ENCODE peak calls at places on chromosomes 6 and 20, in seven cellular contexts. One of them, this sample, is unnamed.

GRCh38 chr6:34284563-34285545 is 36.0 kb upstream of the SMIM29 start:
- DNase-seq in NCI-H1092 treated with DMSO at 0.1 percent for 48 hours: no peak
- DNase-seq in ecto neural progenitor cell: no peak
- DNase-seq in HCEC 1CT: peak; percentile 48
- DNase-seq in Daoy: no peak
- DNase-seq in NCI-H748 treated with DMSO at 0.1 percent for 48 hours: no peak
- DNase-seq in EL: peak; percentile 16
- DNase-seq in this sample: no peak

GRCh38 chr20:55269913-55270312 is 735.4 kb downstream of the CBLN4 start:
- DNase-seq in HCEC 1CT: no peak
- DNase-seq in EL: no peak
- DNase-seq in ecto neural progenitor cell: no peak
- DNase-seq in NCI-H1092 treated with DMSO at 0.1 percent for 48 hours: no peak
- DNase-seq in NCI-H748 treated with DMSO at 0.1 percent for 48 hours: no peak
- DNase-seq in Daoy: peak; percentile 50
- DNase-seq in this sample: no peak

GRCh38 chr6:110341671-110342304 is 16.4 kb downstream of the METTL24 start:
- DNase-seq in NCI-H748 treated with DMSO at 0.1 percent for 48 hours: no peak
- DNase-seq in ecto neural progenitor cell: peak; percentile 62
- DNase-seq in EL: peak; percentile 18
- DNase-seq in HCEC 1CT: peak; percentile 41
- DNase-seq in NCI-H1092 treated with DMSO at 0.1 percent for 48 hours: no peak
- DNase-seq in Daoy: no peak
- DNase-seq in this sample: no peak

GRCh38 chr6:118830691-118831090 is 63.3 kb upstream of the ASF1A start:
- DNase-seq in HCEC 1CT: no peak
- DNase-seq in Daoy: no peak
- DNase-seq in NCI-H1092 treated with DMSO at 0.1 percent for 48 hours: no peak
- DNase-seq in NCI-H748 treated with DMSO at 0.1 percent for 48 hours: no peak
- DNase-seq in ecto neural progenitor cell: no peak
- DNase-seq in EL: no peak
- DNase-seq in this sample: no peak

GRCh38 chr6:129289442-129289841 is 406.5 kb downstream of the LAMA2 start:
- DNase-seq in NCI-H748 treated with DMSO at 0.1 percent for 48 hours: no peak
- DNase-seq in NCI-H1092 treated with DMSO at 0.1 percent for 48 hours: no peak
- DNase-seq in HCEC 1CT: no peak
- DNase-seq in EL: no peak
- DNase-seq in ecto neural progenitor cell: no peak
- DNase-seq in Daoy: no peak
- DNase-seq in this sample: no peak

GRCh38 chr6:126232671-126233070 is 107.2 kb upstream of the CENPW start:
- DNase-seq in NCI-H748 treated with DMSO at 0.1 percent for 48 hours: no peak
- DNase-seq in NCI-H1092 treated with DMSO at 0.1 percent for 48 hours: no peak
- DNase-seq in EL: no peak
- DNase-seq in Daoy: no peak
- DNase-seq in HCEC 1CT: no peak
- DNase-seq in ecto neural progenitor cell: no peak
- DNase-seq in this sample: no peak

GRCh38 chr6:34084591-34085280 is 61.2 kb downstream of the GRM4 start:
- DNase-seq in ecto neural progenitor cell: no peak
- DNase-seq in EL: no peak
- DNase-seq in NCI-H1092 treated with DMSO at 0.1 percent for 48 hours: peak; percentile 8
- DNase-seq in NCI-H748 treated with DMSO at 0.1 percent for 48 hours: no peak
- DNase-seq in HCEC 1CT: no peak
- DNase-seq in Daoy: no peak
- DNase-seq in this sample: peak; percentile 27

GRCh38 chr6:116933488-116933887 is 56.4 kb downstream of the RFX6 start:
- DNase-seq in ecto neural progenitor cell: no peak
- DNase-seq in HCEC 1CT: no peak
- DNase-seq in NCI-H1092 treated with DMSO at 0.1 percent for 48 hours: no peak
- DNase-seq in NCI-H748 treated with DMSO at 0.1 percent for 48 hours: no peak
- DNase-seq in EL: no peak
- DNase-seq in Daoy: no peak
- DNase-seq in this sample: no peak

GRCh38 chr20:2616634-2617033 is 35.8 kb upstream of the NOP56 start:
- DNase-seq in ecto neural progenitor cell: no peak
- DNase-seq in HCEC 1CT: no peak
- DNase-seq in NCI-H748 treated with DMSO at 0.1 percent for 48 hours: no peak
- DNase-seq in EL: peak; percentile 23
- DNase-seq in Daoy: no peak
- DNase-seq in NCI-H1092 treated with DMSO at 0.1 percent for 48 hours: no peak
- DNase-seq in this sample: no peak

GRCh38 chr20:49276201-49276894 is 1.5 kb downstream of the ZNFX1 start:
- DNase-seq in EL: peak; percentile 73
- DNase-seq in NCI-H1092 treated with DMSO at 0.1 percent for 48 hours: no peak
- DNase-seq in ecto neural progenitor cell: no peak
- DNase-seq in Daoy: peak; percentile 61
- DNase-seq in NCI-H748 treated with DMSO at 0.1 percent for 48 hours: peak; percentile 76
- DNase-seq in HCEC 1CT: peak; percentile 78
- DNase-seq in this sample: peak; percentile 40

GRCh38 chr6:47810885-47811284 is 29.1 kb downstream of the OPN5 start:
- DNase-seq in NCI-H748 treated with DMSO at 0.1 percent for 48 hours: no peak
- DNase-seq in EL: no peak
- DNase-seq in Daoy: no peak
- DNase-seq in HCEC 1CT: no peak
- DNase-seq in NCI-H1092 treated with DMSO at 0.1 percent for 48 hours: no peak
- DNase-seq in ecto neural progenitor cell: no peak
- DNase-seq in this sample: no peak

GRCh38 chr6:16619777-16620176 is 141.5 kb downstream of the ATXN1 start:
- DNase-seq in EL: no peak
- DNase-seq in NCI-H748 treated with DMSO at 0.1 percent for 48 hours: no peak
- DNase-seq in NCI-H1092 treated with DMSO at 0.1 percent for 48 hours: no peak
- DNase-seq in HCEC 1CT: no peak
- DNase-seq in Daoy: no peak
- DNase-seq in ecto neural progenitor cell: no peak
- DNase-seq in this sample: no peak

GRCh38 chr20:58045579-58045978 is 182.9 kb downstream of the ANKRD60 start:
- DNase-seq in ecto neural progenitor cell: no peak
- DNase-seq in Daoy: no peak
- DNase-seq in HCEC 1CT: no peak
- DNase-seq in NCI-H748 treated with DMSO at 0.1 percent for 48 hours: no peak
- DNase-seq in EL: no peak
- DNase-seq in NCI-H1092 treated with DMSO at 0.1 percent for 48 hours: no peak
- DNase-seq in this sample: no peak

GRCh38 chr6:37137881-37138568 is 31.9 kb upstream of the PIM1 start:
- DNase-seq in NCI-H748 treated with DMSO at 0.1 percent for 48 hours: no peak
- DNase-seq in EL: no peak
- DNase-seq in Daoy: peak; percentile 93
- DNase-seq in ecto neural progenitor cell: peak; percentile 89
- DNase-seq in HCEC 1CT: peak; percentile 59
- DNase-seq in NCI-H1092 treated with DMSO at 0.1 percent for 48 hours: no peak
- DNase-seq in this sample: no peak

GRCh38 chr6:134063121-134063965 is 10.9 kb upstream of the SLC2A12 start:
- DNase-seq in NCI-H748 treated with DMSO at 0.1 percent for 48 hours: no peak
- DNase-seq in HCEC 1CT: no peak
- DNase-seq in EL: no peak
- DNase-seq in ecto neural progenitor cell: no peak
- DNase-seq in NCI-H1092 treated with DMSO at 0.1 percent for 48 hours: peak; percentile 20
- DNase-seq in Daoy: no peak
- DNase-seq in this sample: peak; percentile 9

GRCh38 chr6:165456327-165456726 is 146.9 kb upstream of the C6orf118 start:
- DNase-seq in HCEC 1CT: no peak
- DNase-seq in NCI-H748 treated with DMSO at 0.1 percent for 48 hours: no peak
- DNase-seq in EL: no peak
- DNase-seq in NCI-H1092 treated with DMSO at 0.1 percent for 48 hours: peak; percentile 38
- DNase-seq in Daoy: no peak
- DNase-seq in ecto neural progenitor cell: no peak
- DNase-seq in this sample: no peak